ENCODE peak calls at places on chromosomes 12 and 14, in six cellular contexts. Y is sigmoid colon; R is CD8-positive, alpha-beta memory T cell; G is GM12865; N is heart left ventricle; F is Peyer's patch. W is an unnamed sample.

GRCh38 chr12:118685983-118686607 is 295.2 kb upstream of the SRRM4 start:
- DNase-seq in Y (peak; percentile 77), R (no peak), G (no peak), N (no peak), F (no peak), W (no peak)

GRCh38 chr12:79706156-79706555 is 15.4 kb upstream of the PAWR start:
- DNase-seq in Y (no peak), R (no peak), G (no peak), N (no peak), F (no peak), W (no peak)

GRCh38 chr14:32507029-32507984 is 178.2 kb downstream of the AKAP6 start:
- DNase-seq in Y (no peak), R (no peak), G (no peak), N (no peak), F (no peak), W (peak; percentile 91)

GRCh38 chr12:109714913-109715244 is 1.3 kb downstream of the FAM222A start:
- DNase-seq in Y (no peak), R (no peak), G (no peak), N (no peak), F (no peak), W (no peak)

GRCh38 chr12:105330938-105331804 is 680 bp downstream of the C12orf75 start:
- DNase-seq in Y (no peak), R (no peak), G (peak; percentile 35), N (peak; percentile 21), F (peak; percentile 59), W (no peak)

GRCh38 chr14:59986556-59987059 is 66.7 kb downstream of the LRRC9 start:
- DNase-seq in Y (no peak), R (no peak), G (no peak), N (no peak), F (no peak), W (no peak)

GRCh38 chr12:100827901-100828520 is 33.4 kb downstream of the ANO4 start:
- DNase-seq in Y (no peak), R (no peak), G (peak; percentile 40), N (no peak), F (no peak), W (no peak)

GRCh38 chr12:123089631-123090353 is 61.1 kb downstream of the PITPNM2 start:
- DNase-seq in Y (no peak), R (no peak), G (no peak), N (no peak), F (no peak), W (peak; percentile 93)

GRCh38 chr12:114369088-114369487 is 36.9 kb downstream of the TBX5 start:
- DNase-seq in Y (no peak), R (no peak), G (no peak), N (no peak), F (no peak), W (no peak)

GRCh38 chr14:55332654-55333570 is 61.7 kb downstream of the FBXO34 start:
- DNase-seq in Y (no peak), R (no peak), G (peak; percentile 61), N (no peak), F (no peak), W (no peak)

GRCh38 chr14:69580009-69580577 is 5.4 kb upstream of the CCDC177 start:
- DNase-seq in Y (no peak), R (no peak), G (peak; percentile 57), N (no peak), F (peak; percentile 79), W (peak; percentile 79)

GRCh38 chr12:118326971-118327370 is 45.7 kb downstream of the TAOK3 start:
- DNase-seq in Y (no peak), R (no peak), G (no peak), N (no peak), F (no peak), W (no peak)

GRCh38 chr14:81169711-81170103 is 51.1 kb downstream of the GTF2A1 start:
- DNase-seq in Y (peak; percentile 87), R (no peak), G (peak; percentile 29), N (peak; percentile 70), F (peak; percentile 73), W (no peak)

GRCh38 chr12:124655317-124656213 is 88.2 kb upstream of the NCOR2 start:
- DNase-seq in Y (peak; percentile 91), R (no peak), G (no peak), N (peak; percentile 87), F (peak; percentile 57), W (peak; percentile 98)

GRCh38 chr14:101601603-101602465 is 40.5 kb downstream of the DIO3 start:
- DNase-seq in Y (no peak), R (no peak), G (no peak), N (no peak), F (peak; percentile 39), W (no peak)

GRCh38 chr14:63436286-63437098 is 106.7 kb downstream of the PPP2R5E start:
- DNase-seq in Y (no peak), R (no peak), G (no peak), N (no peak), F (no peak), W (no peak)

GRCh38 chr12:131896811-131897270 is 2.4 kb downstream of the ULK1 start:
- DNase-seq in Y (no peak), R (no peak), G (no peak), N (no peak), F (no peak), W (no peak)
- H3K4me3 ChIP-seq in Y (peak overlapping the region; percentile 92), R (peak overlapping the region; percentile 70), G (no peak overlapping the region), N (peak overlapping the region; percentile 49), F (peak overlapping the region; percentile 59), W (peak overlapping the region; percentile 63)

GRCh38 chr12:132909030-132909368 is 21.6 kb upstream of the CHFR start:
- DNase-seq in Y (no peak), R (no peak), G (no peak), N (no peak), F (no peak), W (no peak)

GRCh38 chr12:132908145-132909029 is 21.0 kb upstream of the CHFR start:
- DNase-seq in Y (peak; percentile 99), R (peak; percentile 97), G (peak; percentile 99), N (peak; percentile 97), F (peak; percentile 98), W (peak; percentile 92)

GRCh38 chr12:132899033-132899432 is 11.6 kb upstream of the CHFR start:
- DNase-seq in Y (no peak), R (no peak), G (no peak), N (no peak), F (no peak), W (no peak)

GRCh38 chr12:132907216-132907615 is 19.8 kb upstream of the CHFR start:
- DNase-seq in Y (no peak), R (no peak), G (no peak), N (no peak), F (no peak), W (no peak)

DNA sequence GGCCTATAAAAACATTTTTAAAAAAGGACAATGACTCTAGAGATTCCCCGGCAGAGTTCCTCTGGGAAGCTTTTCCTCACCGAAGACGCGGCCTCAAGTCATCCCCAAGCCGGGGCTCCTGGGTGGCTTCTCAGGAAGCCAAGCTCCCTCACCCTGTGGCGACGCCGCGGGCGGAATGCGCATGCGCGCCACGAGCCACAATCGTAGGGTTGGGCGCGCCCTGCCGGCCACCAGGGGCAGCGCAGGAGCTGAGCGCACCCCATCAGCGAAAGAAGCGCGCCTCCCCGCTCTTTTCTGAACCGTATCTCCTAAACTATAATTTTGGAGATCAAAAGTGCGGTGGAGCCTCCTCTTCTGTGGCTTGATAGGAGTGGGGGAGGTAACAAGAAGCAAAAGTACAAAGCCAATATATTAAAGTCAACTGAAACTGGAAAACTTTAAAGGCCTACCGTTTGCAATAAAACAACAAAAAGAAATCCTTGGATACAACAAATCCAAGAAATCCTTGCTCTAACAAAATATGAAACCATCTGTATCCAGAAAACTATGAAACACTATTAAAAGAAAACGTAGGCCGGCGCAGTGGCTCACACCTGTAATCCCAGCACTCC is 17.4 kb upstream of the CHFR start:
- DNase-seq in Y (peak; percentile 92), R (peak; percentile 81), G (peak; percentile 73), N (peak; percentile 79), F (peak; percentile 93), W (no peak)
- H3K4me3 ChIP-seq in Y (no peak overlapping the region), R (no peak overlapping the region), G (no peak overlapping the region), N (peak overlapping the region; percentile 6), F (no peak overlapping the region), W (peak overlapping the region; percentile 15)

GRCh38 chr12:130954544-130954831 is 781 bp downstream of the ADGRD1 start:
- DNase-seq in Y (no peak), R (no peak), G (no peak), N (no peak), F (peak; percentile 42), W (no peak)
- H3K4me3 ChIP-seq in Y (peak overlapping the region; percentile 50), R (no peak overlapping the region), G (no peak overlapping the region), N (peak overlapping the region; percentile 39), F (peak overlapping the region; percentile 44), W (no peak overlapping the region)

GRCh38 chr12:130608132-130608531 is 108.0 kb downstream of the RIMBP2 start:
- DNase-seq in Y (no peak), R (no peak), G (no peak), N (no peak), F (no peak), W (no peak)

GRCh38 chr12:130606245-130606644 is 109.9 kb downstream of the RIMBP2 start:
- DNase-seq in Y (no peak), R (no peak), G (no peak), N (no peak), F (no peak), W (no peak)

GRCh38 chr12:130601327-130601726 is 114.8 kb downstream of the RIMBP2 start:
- DNase-seq in Y (no peak), R (no peak), G (no peak), N (no peak), F (no peak), W (no peak)

GRCh38 chr12:130602251-130602650 is 113.8 kb downstream of the RIMBP2 start:
- DNase-seq in Y (no peak), R (no peak), G (no peak), N (no peak), F (no peak), W (no peak)

GRCh38 chr12:130603566-130603965 is 112.5 kb downstream of the RIMBP2 start:
- DNase-seq in Y (no peak), R (no peak), G (no peak), N (no peak), F (no peak), W (no peak)
- H3K4me3 ChIP-seq in Y (no peak overlapping the region), R (no peak overlapping the region), G (no peak overlapping the region), N (no peak overlapping the region), F (no peak overlapping the region), W (no peak overlapping the region)

GRCh38 chr12:1022032-1022970 is 31.3 kb downstream of the ERC1 start:
- DNase-seq in Y (no peak), R (no peak), G (no peak), N (no peak), F (no peak), W (no peak)
- H3K4me3 ChIP-seq in Y (no peak overlapping the region), R (no peak overlapping the region), G (no peak overlapping the region), N (no peak overlapping the region), F (no peak overlapping the region), W (no peak overlapping the region)

W was measured in skeletal muscle cell.